ENCODE peak calls at places on chromosomes 16 and 17, in five cellular contexts. One of them, this sample, is unnamed.

GRCh38 chr17:41539071-41539492 is 11.0 kb upstream of the KRT19 start:
- DNase-seq in adrenal gland: no peak
- DNase-seq in colonic mucosa: no peak
- DNase-seq in esophagus squamous epithelium: no peak
- DNase-seq in mammary epithelial cell: no peak
- DNase-seq in this sample: no peak

GRCh38 chr17:47270946-47271705 is 17.5 kb downstream of the ITGB3 start:
- DNase-seq in adrenal gland: no peak
- DNase-seq in colonic mucosa: no peak
- DNase-seq in esophagus squamous epithelium: no peak
- DNase-seq in mammary epithelial cell: no peak
- DNase-seq in this sample: no peak

GRCh38 chr16:28980929-28981328 is 3.9 kb upstream of the LAT start:
- DNase-seq in adrenal gland: no peak
- DNase-seq in colonic mucosa: no peak
- DNase-seq in esophagus squamous epithelium: no peak
- DNase-seq in mammary epithelial cell: no peak
- DNase-seq in this sample: peak; percentile 11

GRCh38 chr17:75272848-75273184 is 1.8 kb upstream of the MIF4GD start:
- DNase-seq in adrenal gland: no peak
- DNase-seq in colonic mucosa: no peak
- DNase-seq in esophagus squamous epithelium: no peak
- DNase-seq in mammary epithelial cell: no peak
- DNase-seq in this sample: no peak

GRCh38 chr17:75325827-75326586 is 36.8 kb upstream of the SLC25A19 start:
- DNase-seq in adrenal gland: no peak
- DNase-seq in colonic mucosa: no peak
- DNase-seq in esophagus squamous epithelium: no peak
- DNase-seq in mammary epithelial cell: no peak
- DNase-seq in this sample: no peak

GRCh38 chr17:83136156-83136555 is 56.7 kb downstream of the METRNL start:
- DNase-seq in adrenal gland: peak; percentile 3
- DNase-seq in colonic mucosa: peak; percentile 13
- DNase-seq in esophagus squamous epithelium: no peak
- DNase-seq in mammary epithelial cell: no peak
- DNase-seq in this sample: no peak

GRCh38 chr17:77677210-77677609 is 281.3 kb upstream of the TNRC6C start:
- DNase-seq in adrenal gland: no peak
- DNase-seq in colonic mucosa: no peak
- DNase-seq in esophagus squamous epithelium: no peak
- DNase-seq in mammary epithelial cell: no peak
- DNase-seq in this sample: no peak

GRCh38 chr16:66486773-66487579 is 59.9 kb downstream of the BEAN1 start:
- DNase-seq in adrenal gland: peak; percentile 44
- DNase-seq in colonic mucosa: no peak
- DNase-seq in esophagus squamous epithelium: no peak
- DNase-seq in mammary epithelial cell: peak; percentile 52
- DNase-seq in this sample: peak; percentile 85

GRCh38 chr16:46836521-46837292 is 5.7 kb upstream of the C16orf87 start:
- DNase-seq in adrenal gland: no peak
- DNase-seq in colonic mucosa: no peak
- DNase-seq in esophagus squamous epithelium: no peak
- DNase-seq in mammary epithelial cell: no peak
- DNase-seq in this sample: no peak

GRCh38 chr16:85125570-85126382 is 13.5 kb upstream of the CIBAR2 start:
- DNase-seq in adrenal gland: no peak
- DNase-seq in colonic mucosa: no peak
- DNase-seq in esophagus squamous epithelium: no peak
- DNase-seq in mammary epithelial cell: no peak
- DNase-seq in this sample: peak; percentile 46

GRCh38 chr16:68355447-68356248 is 44.8 kb downstream of the PRMT7 start:
- DNase-seq in adrenal gland: no peak
- DNase-seq in colonic mucosa: no peak
- DNase-seq in esophagus squamous epithelium: no peak
- DNase-seq in mammary epithelial cell: no peak
- DNase-seq in this sample: no peak

GRCh38 chr16:85891776-85892166 is 7.2 kb upstream of the IRF8 start:
- DNase-seq in adrenal gland: no peak
- DNase-seq in colonic mucosa: peak; percentile 44
- DNase-seq in esophagus squamous epithelium: no peak
- DNase-seq in mammary epithelial cell: no peak
- DNase-seq in this sample: no peak

GRCh38 chr17:12973496-12974318 is 44.1 kb downstream of the ELAC2 start:
- DNase-seq in adrenal gland: no peak
- DNase-seq in colonic mucosa: no peak
- DNase-seq in esophagus squamous epithelium: no peak
- DNase-seq in mammary epithelial cell: no peak
- DNase-seq in this sample: peak; percentile 25

GRCh38 chr17:29004081-29004692 is 1.6 kb downstream of the SEZ6 start:
- DNase-seq in adrenal gland: peak; percentile 64
- DNase-seq in colonic mucosa: no peak
- DNase-seq in esophagus squamous epithelium: no peak
- DNase-seq in mammary epithelial cell: peak; percentile 14
- DNase-seq in this sample: no peak

GRCh38 chr17:62778990-62779681 is 29.0 kb downstream of the MARCHF10 start:
- DNase-seq in adrenal gland: no peak
- DNase-seq in colonic mucosa: no peak
- DNase-seq in esophagus squamous epithelium: no peak
- DNase-seq in mammary epithelial cell: peak; percentile 99
- DNase-seq in this sample: no peak

GRCh38 chr17:27974531-27975145 is 67.8 kb upstream of the NLK start:
- DNase-seq in adrenal gland: no peak
- DNase-seq in colonic mucosa: no peak
- DNase-seq in esophagus squamous epithelium: no peak
- DNase-seq in mammary epithelial cell: no peak
- DNase-seq in this sample: no peak

GRCh38 chr16:72876221-72876620 is 171.7 kb downstream of the ZFHX3 start:
- DNase-seq in adrenal gland: peak; percentile 48
- DNase-seq in colonic mucosa: peak; percentile 32
- DNase-seq in esophagus squamous epithelium: no peak
- DNase-seq in mammary epithelial cell: no peak
- DNase-seq in this sample: peak; percentile 86

GRCh38 chr16:3542601-3543373 is 34.4 kb downstream of the NLRC3 start:
- DNase-seq in adrenal gland: no peak
- DNase-seq in colonic mucosa: no peak
- DNase-seq in esophagus squamous epithelium: no peak
- DNase-seq in mammary epithelial cell: no peak
- DNase-seq in this sample: no peak

GRCh38 chr17:30929081-30929633 is 7.4 kb downstream of the ADAP2 start:
- DNase-seq in adrenal gland: no peak
- DNase-seq in colonic mucosa: no peak
- DNase-seq in esophagus squamous epithelium: no peak
- DNase-seq in mammary epithelial cell: no peak
- DNase-seq in this sample: no peak

GRCh38 chr16:17278988-17279387 is 191.8 kb downstream of the XYLT1 start:
- DNase-seq in adrenal gland: peak; percentile 72
- DNase-seq in colonic mucosa: no peak
- DNase-seq in esophagus squamous epithelium: no peak
- DNase-seq in mammary epithelial cell: no peak
- DNase-seq in this sample: no peak

GRCh38 chr17:63538693-63539595 is 11.3 kb upstream of the DCAF7 start:
- DNase-seq in adrenal gland: no peak
- DNase-seq in colonic mucosa: no peak
- DNase-seq in esophagus squamous epithelium: no peak
- DNase-seq in mammary epithelial cell: no peak
- DNase-seq in this sample: no peak

GRCh38 chr17:4038076-4038475 is 73.8 kb upstream of the ATP2A3 start:
- DNase-seq in adrenal gland: no peak
- DNase-seq in colonic mucosa: no peak
- DNase-seq in esophagus squamous epithelium: no peak
- DNase-seq in mammary epithelial cell: no peak
- DNase-seq in this sample: no peak

GRCh38 chr16:46974352-46974751 is 878 bp upstream of the DNAJA2 start:
- DNase-seq in adrenal gland: no peak
- DNase-seq in colonic mucosa: no peak
- DNase-seq in esophagus squamous epithelium: no peak
- DNase-seq in mammary epithelial cell: no peak
- DNase-seq in this sample: no peak

GRCh38 chr16:58012481-58012880 is 11.3 kb downstream of the USB1 start:
- DNase-seq in adrenal gland: no peak
- DNase-seq in colonic mucosa: no peak
- DNase-seq in esophagus squamous epithelium: no peak
- DNase-seq in mammary epithelial cell: no peak
- DNase-seq in this sample: no peak

GRCh38 chr17:76054112-76054476 is 18.2 kb downstream of the SRP68 start:
- DNase-seq in adrenal gland: no peak
- DNase-seq in colonic mucosa: no peak
- DNase-seq in esophagus squamous epithelium: no peak
- DNase-seq in mammary epithelial cell: peak; percentile 68
- DNase-seq in this sample: no peak

DNA sequence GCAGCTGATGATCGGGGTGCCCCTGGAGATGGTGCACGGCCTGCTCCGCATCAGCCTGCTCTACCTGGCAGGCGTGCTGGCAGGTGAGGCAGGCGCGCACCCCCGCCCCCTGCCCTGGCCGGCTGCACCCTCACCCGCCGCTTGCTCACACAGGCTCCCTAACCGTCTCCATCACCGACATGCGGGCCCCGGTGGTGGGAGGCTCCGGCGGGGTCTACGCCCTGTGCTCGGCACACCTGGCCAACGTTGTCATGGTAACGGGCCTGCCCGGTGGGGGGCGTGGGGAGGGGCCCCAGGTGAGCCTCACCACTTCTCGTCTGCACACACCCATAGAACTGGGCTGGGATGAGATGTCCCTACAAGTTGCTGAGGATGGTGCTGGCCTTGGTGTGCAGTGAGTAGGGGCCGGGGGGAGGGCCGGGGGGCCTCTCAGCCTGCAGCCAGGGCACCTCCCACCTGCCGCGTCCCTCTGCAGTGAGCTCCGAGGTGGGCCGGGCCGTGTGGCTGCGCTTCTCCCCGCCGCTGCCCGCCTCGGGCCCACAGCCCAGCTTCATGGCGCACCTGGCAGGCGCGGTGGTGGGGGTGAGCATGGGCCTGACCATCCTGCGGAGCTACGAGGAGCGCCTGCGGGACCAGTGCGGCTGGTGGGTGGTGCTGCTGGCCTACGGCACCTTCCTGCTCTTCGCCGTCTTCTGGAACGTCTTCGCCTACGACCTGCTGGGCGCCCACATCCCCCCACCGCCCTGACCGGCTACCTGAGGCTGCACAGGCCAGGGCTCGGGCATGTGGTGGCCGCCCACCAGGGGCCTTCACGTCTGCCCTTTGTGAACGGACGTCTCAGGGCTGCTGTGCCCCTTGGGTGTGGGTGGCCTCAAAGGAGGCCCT is 2.1 kb downstream of the RHBDL1 start:
- DNase-seq in adrenal gland: no peak
- DNase-seq in colonic mucosa: no peak
- DNase-seq in esophagus squamous epithelium: no peak
- DNase-seq in mammary epithelial cell: no peak
- DNase-seq in this sample: no peak
- H3K4me1 ChIP-seq in adrenal gland: peaks cover 25% of the 10 kb centered on the region
- H3K4me1 ChIP-seq in colonic mucosa: peaks cover 34% of the 10 kb centered on the region
- H3K4me1 ChIP-seq in esophagus squamous epithelium: peaks cover 86% of the 10 kb centered on the region
- H3K4me1 ChIP-seq in mammary epithelial cell: peaks cover 67% of the 10 kb centered on the region
- H3K4me1 ChIP-seq in this sample: peaks cover 7% of the 10 kb centered on the region

GRCh38 chr17:2593846-2594656 is 597 bp downstream of the PAFAH1B1 start:
- DNase-seq in adrenal gland: peak; percentile 83
- DNase-seq in colonic mucosa: peak; percentile 84
- DNase-seq in esophagus squamous epithelium: peak; percentile 53
- DNase-seq in mammary epithelial cell: peak; percentile 75
- DNase-seq in this sample: peak; percentile 85

GRCh38 chr17:2595200-2595599 is 1.7 kb downstream of the PAFAH1B1 start:
- DNase-seq in adrenal gland: no peak
- DNase-seq in colonic mucosa: no peak
- DNase-seq in esophagus squamous epithelium: no peak
- DNase-seq in mammary epithelial cell: no peak
- DNase-seq in this sample: no peak

GRCh38 chr17:2598166-2598565 is 4.7 kb downstream of the PAFAH1B1 start:
- DNase-seq in adrenal gland: peak; percentile 31
- DNase-seq in colonic mucosa: no peak
- DNase-seq in esophagus squamous epithelium: no peak
- DNase-seq in mammary epithelial cell: peak; percentile 33
- DNase-seq in this sample: no peak

GRCh38 chr17:2594657-2595085 is 1.2 kb downstream of the PAFAH1B1 start:
- DNase-seq in adrenal gland: no peak
- DNase-seq in colonic mucosa: peak; percentile 34
- DNase-seq in esophagus squamous epithelium: no peak
- DNase-seq in mammary epithelial cell: no peak
- DNase-seq in this sample: no peak

DNA sequence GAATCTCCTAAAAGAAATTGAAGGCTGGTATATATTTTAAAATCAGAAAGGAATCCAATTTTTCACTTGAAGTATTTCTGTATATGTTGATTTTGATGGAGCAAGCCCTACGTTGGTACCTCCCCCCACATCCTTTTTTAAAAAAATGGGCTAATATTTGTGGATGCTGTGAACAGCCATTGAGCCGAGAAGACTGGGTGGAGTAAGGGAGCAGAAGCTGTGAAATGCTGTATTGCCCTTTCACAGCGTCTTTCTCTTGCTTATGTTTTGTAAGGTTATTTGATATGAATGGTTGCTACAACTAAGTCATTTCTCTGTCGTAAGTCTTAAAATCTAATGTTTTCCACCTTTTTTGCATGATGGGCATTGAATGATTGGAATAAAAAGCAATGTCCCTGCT is 2.3 kb downstream of the PAFAH1B1 start:
- DNase-seq in adrenal gland: no peak
- DNase-seq in colonic mucosa: no peak
- DNase-seq in esophagus squamous epithelium: no peak
- DNase-seq in mammary epithelial cell: no peak
- DNase-seq in this sample: no peak
- H3K4me3 ChIP-seq in adrenal gland: no peak overlapping the region
- H3K4me3 ChIP-seq in colonic mucosa: peak overlapping the region; percentile 93
- H3K4me3 ChIP-seq in esophagus squamous epithelium: no peak overlapping the region
- H3K4me3 ChIP-seq in mammary epithelial cell: peak overlapping the region; percentile 86
- H3K4me3 ChIP-seq in this sample: peak overlapping the region; percentile 98

DNA sequence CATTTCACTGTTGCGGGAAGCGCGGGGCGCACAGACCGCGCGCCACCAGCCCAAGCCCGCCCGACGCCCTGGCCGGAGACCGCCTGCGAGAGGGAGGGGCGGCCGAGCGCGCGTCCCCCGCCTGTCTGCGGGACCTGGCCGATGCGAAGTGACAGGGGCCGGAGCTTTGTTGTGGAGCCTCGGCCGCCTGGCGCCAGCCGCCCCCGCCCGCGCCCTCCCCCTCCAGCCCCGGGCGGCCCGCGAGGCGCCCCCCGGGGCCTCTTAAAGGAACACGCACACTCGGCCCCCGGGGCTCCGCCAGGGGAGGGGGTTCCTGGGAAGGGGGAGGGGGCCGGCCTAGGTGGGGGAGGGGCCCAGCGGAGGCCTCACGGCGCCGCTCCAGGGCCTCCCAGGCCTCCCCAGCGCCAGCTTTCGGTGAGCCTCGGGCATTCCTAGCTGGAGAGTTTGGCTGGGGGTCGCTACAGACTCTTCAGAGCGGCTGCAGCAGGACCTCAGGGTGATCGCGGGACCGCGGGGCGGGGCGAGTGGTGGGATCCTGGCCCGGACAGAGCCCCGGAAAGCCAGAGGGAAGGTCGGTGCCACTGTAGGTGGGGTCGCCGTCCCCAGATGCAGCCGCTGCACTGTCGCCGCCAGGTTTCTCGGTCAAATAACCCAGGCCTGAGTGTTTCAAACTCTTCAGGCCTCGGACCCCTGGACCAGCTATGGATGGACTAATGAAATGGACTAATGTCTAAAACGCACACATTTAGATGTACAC is 2.4 kb upstream of the TBX2 start:
- DNase-seq in adrenal gland: no peak
- DNase-seq in colonic mucosa: no peak
- DNase-seq in esophagus squamous epithelium: no peak
- DNase-seq in mammary epithelial cell: no peak
- DNase-seq in this sample: peak; percentile 74
- H3K27ac ChIP-seq in adrenal gland: no peak overlapping the region
- H3K27ac ChIP-seq in colonic mucosa: peak overlapping the region; percentile 47
- H3K27ac ChIP-seq in esophagus squamous epithelium: peak overlapping the region; percentile 92
- H3K27ac ChIP-seq in mammary epithelial cell: no peak overlapping the region
- H3K27ac ChIP-seq in this sample: peak overlapping the region; percentile 17

GRCh38 chr17:81828656-81829055 is 4.4 kb downstream of the MCRIP1 start:
- DNase-seq in adrenal gland: no peak
- DNase-seq in colonic mucosa: no peak
- DNase-seq in esophagus squamous epithelium: no peak
- DNase-seq in mammary epithelial cell: no peak
- DNase-seq in this sample: no peak
- H3K4me1 ChIP-seq in adrenal gland: peaks cover 11% of the 10 kb centered on the region
- H3K4me1 ChIP-seq in colonic mucosa: peaks cover 4% of the 10 kb centered on the region
- H3K4me1 ChIP-seq in esophagus squamous epithelium: peaks cover 73% of the 10 kb centered on the region
- H3K4me1 ChIP-seq in mammary epithelial cell: peaks cover 17% of the 10 kb centered on the region
- H3K4me1 ChIP-seq in this sample: peaks cover 10% of the 10 kb centered on the region